ENCODE peak calls at places on chromosomes 12 and 14, in six cellular contexts. One of them, this sample, is unnamed. For H3K4me1, the result is how much of the 10 kb centered on the place peaks cover.

GRCh38 chr14:63692309-63693020 is 35.4 kb downstream of the SGPP1 start:
- DNase-seq in fibroblast of lung: peak
- DNase-seq in psoas muscle: no peak
- DNase-seq in PC-3: no peak
- DNase-seq in breast epithelium: no peak
- DNase-seq in vagina: no peak
- DNase-seq in this sample: no peak

GRCh38 chr12:90854136-90854689 is 100.8 kb downstream of the CCER1 start:
- DNase-seq in fibroblast of lung: peak
- DNase-seq in psoas muscle: no peak
- DNase-seq in PC-3: peak
- DNase-seq in breast epithelium: no peak
- DNase-seq in vagina: no peak
- DNase-seq in this sample: peak

GRCh38 chr12:76999157-76999556 is 66.2 kb downstream of the E2F7 start:
- DNase-seq in fibroblast of lung: no peak
- DNase-seq in psoas muscle: no peak
- DNase-seq in PC-3: no peak
- DNase-seq in breast epithelium: no peak
- DNase-seq in vagina: no peak
- DNase-seq in this sample: no peak

GRCh38 chr12:12903642-12904609 is 12.6 kb downstream of the GPRC5A start:
- DNase-seq in fibroblast of lung: no peak
- DNase-seq in psoas muscle: no peak
- DNase-seq in PC-3: peak
- DNase-seq in breast epithelium: no peak
- DNase-seq in vagina: no peak
- DNase-seq in this sample: no peak

GRCh38 chr14:89004195-89004594 is 179.7 kb downstream of the TTC8 start:
- DNase-seq in fibroblast of lung: peak
- DNase-seq in psoas muscle: no peak
- DNase-seq in PC-3: no peak
- DNase-seq in breast epithelium: no peak
- DNase-seq in vagina: no peak
- DNase-seq in this sample: no peak

GRCh38 chr14:89387922-89388685 is 28.9 kb downstream of the FOXN3 start:
- DNase-seq in fibroblast of lung: no peak
- DNase-seq in psoas muscle: no peak
- DNase-seq in PC-3: no peak
- DNase-seq in breast epithelium: no peak
- DNase-seq in vagina: no peak
- DNase-seq in this sample: no peak

GRCh38 chr12:46473634-46474201 is 101.1 kb upstream of the SLC38A2 start:
- DNase-seq in fibroblast of lung: peak
- DNase-seq in psoas muscle: peak
- DNase-seq in PC-3: peak
- DNase-seq in breast epithelium: no peak
- DNase-seq in vagina: no peak
- DNase-seq in this sample: peak

GRCh38 chr12:96457191-96457930 is 32.0 kb upstream of the CFAP54 start:
- DNase-seq in fibroblast of lung: peak
- DNase-seq in psoas muscle: no peak
- DNase-seq in PC-3: peak
- DNase-seq in breast epithelium: no peak
- DNase-seq in vagina: no peak
- DNase-seq in this sample: no peak

GRCh38 chr14:24080888-24081738 is 9.8 kb downstream of the CPNE6 start:
- DNase-seq in fibroblast of lung: peak
- DNase-seq in psoas muscle: peak
- DNase-seq in PC-3: peak
- DNase-seq in breast epithelium: peak
- DNase-seq in vagina: no peak
- DNase-seq in this sample: peak

GRCh38 chr14:68692916-68693771 is 99.7 kb downstream of the ZFP36L1 start:
- DNase-seq in fibroblast of lung: peak
- DNase-seq in psoas muscle: no peak
- DNase-seq in PC-3: no peak
- DNase-seq in breast epithelium: no peak
- DNase-seq in vagina: no peak
- DNase-seq in this sample: no peak

GRCh38 chr12:112997506-112997905 is 19.2 kb downstream of the OAS2 start:
- DNase-seq in fibroblast of lung: no peak
- DNase-seq in psoas muscle: no peak
- DNase-seq in PC-3: no peak
- DNase-seq in breast epithelium: no peak
- DNase-seq in vagina: peak
- DNase-seq in this sample: no peak

GRCh38 chr14:72081139-72081538 is 148.9 kb downstream of the RGS6 start:
- DNase-seq in fibroblast of lung: no peak
- DNase-seq in psoas muscle: no peak
- DNase-seq in PC-3: no peak
- DNase-seq in breast epithelium: no peak
- DNase-seq in vagina: no peak
- DNase-seq in this sample: no peak

GRCh38 chr14:73047808-73048207 is 10.5 kb upstream of the RBM25 start:
- DNase-seq in fibroblast of lung: no peak
- DNase-seq in psoas muscle: no peak
- DNase-seq in PC-3: no peak
- DNase-seq in breast epithelium: no peak
- DNase-seq in vagina: no peak
- DNase-seq in this sample: no peak

GRCh38 chr14:22546722-22547071 is 42.3 kb downstream of the DAD1 start:
- DNase-seq in fibroblast of lung: no peak
- DNase-seq in psoas muscle: no peak
- DNase-seq in PC-3: no peak
- DNase-seq in breast epithelium: no peak
- DNase-seq in vagina: no peak
- DNase-seq in this sample: no peak

GRCh38 chr14:22545842-22546721 is 42.9 kb downstream of the DAD1 start:
- DNase-seq in fibroblast of lung: peak
- DNase-seq in psoas muscle: no peak
- DNase-seq in PC-3: peak
- DNase-seq in breast epithelium: no peak
- DNase-seq in vagina: no peak
- DNase-seq in this sample: peak

GRCh38 chr14:22547948-22548750 is 40.9 kb downstream of the DAD1 start:
- DNase-seq in fibroblast of lung: no peak
- DNase-seq in psoas muscle: no peak
- DNase-seq in PC-3: no peak
- DNase-seq in breast epithelium: no peak
- DNase-seq in vagina: no peak
- DNase-seq in this sample: no peak

GRCh38 chr14:22549304-22549962 is 39.6 kb downstream of the DAD1 start:
- DNase-seq in fibroblast of lung: no peak
- DNase-seq in psoas muscle: no peak
- DNase-seq in PC-3: no peak
- DNase-seq in breast epithelium: no peak
- DNase-seq in vagina: no peak
- DNase-seq in this sample: no peak

GRCh38 chr14:22547309-22547947 is 41.6 kb downstream of the DAD1 start:
- DNase-seq in fibroblast of lung: no peak
- DNase-seq in psoas muscle: peak
- DNase-seq in PC-3: no peak
- DNase-seq in breast epithelium: no peak
- DNase-seq in vagina: no peak
- DNase-seq in this sample: peak
- H3K4me1 ChIP-seq in fibroblast of lung: under half
- H3K4me1 ChIP-seq in psoas muscle: under half
- H3K4me1 ChIP-seq in PC-3: half or more
- H3K4me1 ChIP-seq in breast epithelium: under half
- H3K4me1 ChIP-seq in vagina: under half
- H3K4me1 ChIP-seq in this sample: under half

GRCh38 chr14:99602054-99602787 is 1.8 kb downstream of the CCDC85C start:
- DNase-seq in fibroblast of lung: peak
- DNase-seq in psoas muscle: no peak
- DNase-seq in PC-3: peak
- DNase-seq in breast epithelium: no peak
- DNase-seq in vagina: no peak
- DNase-seq in this sample: peak
- H3K4me3 ChIP-seq in fibroblast of lung: peak
- H3K4me3 ChIP-seq in psoas muscle: peak
- H3K4me3 ChIP-seq in PC-3: peak
- H3K4me3 ChIP-seq in breast epithelium: peak
- H3K4me3 ChIP-seq in vagina: peak
- H3K4me3 ChIP-seq in this sample: peak

DNA sequence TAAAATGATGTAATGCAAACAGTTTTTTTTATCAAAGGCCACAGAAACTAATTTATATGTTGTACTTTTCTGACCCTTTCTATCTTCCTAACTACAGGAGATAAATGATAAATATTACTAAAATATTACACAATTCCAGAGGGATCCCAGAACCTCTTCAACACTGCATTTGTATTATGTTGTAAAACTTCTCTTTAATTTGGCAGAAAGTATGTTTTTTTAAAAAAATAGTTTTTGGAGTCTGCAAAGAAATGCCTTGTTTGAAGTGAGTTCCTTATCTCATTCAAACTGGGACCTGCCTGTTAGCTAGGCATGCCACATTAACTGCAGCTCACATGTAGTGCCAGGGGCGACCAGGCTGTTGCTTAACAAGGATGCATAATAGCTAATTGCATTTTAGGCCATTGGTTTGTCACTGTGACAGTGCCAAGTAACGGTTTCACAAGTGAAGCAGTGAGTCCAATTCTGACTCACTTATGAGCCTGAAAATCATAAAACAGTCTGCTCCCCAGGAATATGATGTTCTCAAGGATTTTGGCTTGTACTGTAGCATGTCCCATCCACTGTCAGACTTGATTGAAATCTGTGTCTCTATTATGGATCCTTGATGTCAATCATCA is 267.0 kb downstream of the KTN1 start:
- DNase-seq in fibroblast of lung: peak
- DNase-seq in psoas muscle: peak
- DNase-seq in PC-3: peak
- DNase-seq in breast epithelium: no peak
- DNase-seq in vagina: no peak
- DNase-seq in this sample: no peak
- H3K27ac ChIP-seq in fibroblast of lung: no peak
- H3K27ac ChIP-seq in psoas muscle: no peak
- H3K27ac ChIP-seq in PC-3: peak
- H3K27ac ChIP-seq in breast epithelium: no peak
- H3K27ac ChIP-seq in vagina: no peak
- H3K27ac ChIP-seq in this sample: peak

DNA sequence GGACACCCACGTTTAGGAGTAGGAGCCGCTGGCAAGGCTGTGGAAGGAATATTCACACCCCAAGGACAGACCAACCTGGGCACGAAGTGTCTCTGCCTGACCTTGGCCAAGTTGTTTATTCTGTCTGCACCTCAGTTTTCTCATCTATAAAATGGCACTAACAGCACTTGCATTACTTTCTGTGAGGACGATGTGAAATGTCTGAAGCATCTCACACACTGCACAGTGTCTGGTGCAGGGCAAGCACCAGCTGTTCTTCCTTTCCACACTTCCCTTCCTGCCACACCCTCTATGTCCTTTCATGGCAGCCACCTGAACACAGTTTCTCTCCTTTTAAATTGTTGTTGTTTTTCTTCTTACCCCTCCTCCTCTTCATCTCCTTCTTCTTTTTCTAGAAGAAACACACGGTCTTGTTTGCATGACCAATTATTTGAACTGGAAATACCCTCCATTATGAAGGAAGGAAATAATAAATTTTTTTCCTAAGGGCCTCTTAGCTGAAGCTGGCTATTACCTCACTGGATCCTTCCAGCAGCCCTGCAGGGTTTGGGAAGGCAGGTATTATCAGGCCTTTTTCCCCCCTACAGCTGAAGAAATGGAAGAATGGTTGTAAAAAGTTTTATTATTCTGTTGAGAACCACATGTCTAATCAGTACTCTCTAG is 42.9 kb upstream of the ATP23 start:
- DNase-seq in fibroblast of lung: no peak
- DNase-seq in psoas muscle: no peak
- DNase-seq in PC-3: no peak
- DNase-seq in breast epithelium: no peak
- DNase-seq in vagina: no peak
- DNase-seq in this sample: no peak
- H3K4me1 ChIP-seq in fibroblast of lung: under half
- H3K4me1 ChIP-seq in psoas muscle: half or more
- H3K4me1 ChIP-seq in PC-3: under half
- H3K4me1 ChIP-seq in breast epithelium: under half
- H3K4me1 ChIP-seq in vagina: half or more
- H3K4me1 ChIP-seq in this sample: half or more

DNA sequence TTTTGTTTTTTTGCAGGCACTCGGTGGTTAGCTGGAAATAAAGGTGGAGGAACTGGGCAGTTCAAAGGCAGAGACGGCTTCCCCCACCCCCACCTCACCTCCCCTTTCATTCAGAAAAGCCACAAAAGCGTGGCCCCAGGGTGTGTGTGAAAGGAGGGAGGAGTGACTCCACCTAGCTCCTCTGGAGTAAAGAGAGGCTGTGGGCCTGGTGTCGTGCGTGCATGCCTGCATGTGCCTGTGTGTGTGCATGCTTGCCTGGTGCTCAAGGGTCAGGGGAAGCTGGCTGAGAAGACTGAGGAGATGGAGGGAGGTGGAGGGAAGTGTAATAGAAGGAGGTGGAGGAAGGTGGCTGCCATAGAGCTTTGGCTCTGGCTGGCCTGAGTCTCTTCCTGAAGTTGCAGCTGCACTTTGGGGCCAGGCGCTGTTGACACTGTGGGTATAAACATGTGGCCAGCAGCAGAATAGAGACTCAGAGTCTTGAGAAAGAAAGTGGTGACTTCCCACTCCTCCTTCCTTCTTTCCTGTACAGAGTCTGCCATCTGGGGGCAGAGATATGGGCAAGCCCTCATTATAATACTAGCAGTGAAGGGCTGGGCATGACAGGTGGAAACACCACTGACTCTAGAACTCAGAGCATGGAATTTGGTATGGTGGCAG is 36.9 kb upstream of the SINHCAF start:
- DNase-seq in fibroblast of lung: no peak
- DNase-seq in psoas muscle: no peak
- DNase-seq in PC-3: peak
- DNase-seq in breast epithelium: no peak
- DNase-seq in vagina: no peak
- DNase-seq in this sample: no peak
- H3K4me3 ChIP-seq in fibroblast of lung: no peak
- H3K4me3 ChIP-seq in psoas muscle: no peak
- H3K4me3 ChIP-seq in PC-3: no peak
- H3K4me3 ChIP-seq in breast epithelium: peak
- H3K4me3 ChIP-seq in vagina: no peak
- H3K4me3 ChIP-seq in this sample: no peak

GRCh38 chr14:77495354-77495753 is 3.3 kb downstream of the ISM2 start:
- DNase-seq in fibroblast of lung: no peak
- DNase-seq in psoas muscle: no peak
- DNase-seq in PC-3: no peak
- DNase-seq in breast epithelium: no peak
- DNase-seq in vagina: no peak
- DNase-seq in this sample: no peak
- H3K27ac ChIP-seq in fibroblast of lung: no peak
- H3K27ac ChIP-seq in psoas muscle: no peak
- H3K27ac ChIP-seq in PC-3: no peak
- H3K27ac ChIP-seq in breast epithelium: no peak
- H3K27ac ChIP-seq in vagina: no peak
- H3K27ac ChIP-seq in this sample: no peak

DNA sequence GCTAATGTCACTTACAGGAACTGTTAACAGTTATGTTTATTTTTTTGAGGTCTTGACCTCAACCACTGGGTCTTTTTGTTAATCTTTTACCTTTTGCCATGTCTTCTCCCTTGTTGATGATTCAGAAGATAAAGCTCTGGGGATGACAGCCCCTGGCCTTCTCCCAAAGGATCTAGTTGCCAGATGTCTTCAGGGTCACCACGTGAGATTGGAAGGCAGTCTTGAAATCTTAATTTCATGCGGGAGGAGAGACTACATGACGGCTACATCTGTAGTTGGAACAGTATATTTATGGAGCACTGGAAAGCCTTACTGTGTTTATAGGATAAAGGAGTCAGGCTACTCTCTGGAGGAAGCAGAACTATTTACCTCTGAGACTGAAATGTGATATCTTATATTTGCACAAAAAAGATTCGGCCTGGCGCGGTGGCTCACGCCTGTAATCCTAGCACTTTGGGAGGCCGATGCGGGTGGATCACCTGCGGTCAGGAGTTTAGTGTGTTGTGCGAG is 5.6 kb downstream of the MLEC start:
- DNase-seq in fibroblast of lung: peak
- DNase-seq in psoas muscle: no peak
- DNase-seq in PC-3: no peak
- DNase-seq in breast epithelium: no peak
- DNase-seq in vagina: no peak
- DNase-seq in this sample: no peak
- H3K4me1 ChIP-seq in fibroblast of lung: under half
- H3K4me1 ChIP-seq in psoas muscle: half or more
- H3K4me1 ChIP-seq in PC-3: under half
- H3K4me1 ChIP-seq in breast epithelium: under half
- H3K4me1 ChIP-seq in vagina: half or more
- H3K4me1 ChIP-seq in this sample: half or more

This sample was measured in heart right ventricle.